ENCODE peak calls at places on chromosomes 7 and 10, in nine cellular contexts. P is lower lobe of right lung, U is Panc1, X is right lobe of liver, L is OCI-LY7, O is heart right ventricle, B is suprapubic skin, D is IMR-90, V is DND-41. M is an unnamed sample.

GRCh38 chr7:137146012-137146455 is 197.5 kb downstream of the PTN start:
- DNase-seq in L (no peak), X (no peak), O (no peak), P (no peak), U (no peak), D (peak; percentile 95), B (no peak), V (no peak), M (peak; percentile 73)

GRCh38 chr7:141045126-141045841 is 28.6 kb upstream of the TMEM178B start:
- DNase-seq in B (no peak), V (no peak), U (no peak), X (no peak), L (no peak), O (no peak), P (no peak), D (peak; percentile 29), M (peak; percentile 16)

GRCh38 chr7:115940462-115941060 is 90.0 kb downstream of the TFEC start:
- DNase-seq in U (no peak), O (no peak), P (no peak), L (no peak), B (no peak), X (no peak), V (no peak), D (no peak), M (no peak)

GRCh38 chr10:24331457-24331856 is 122.5 kb downstream of the KIAA1217 start:
- DNase-seq in X (no peak), O (peak; percentile 20), D (peak; percentile 35), L (no peak), P (peak; percentile 51), U (no peak), V (no peak), B (peak; percentile 69), M (peak; percentile 39)

GRCh38 chr10:72243822-72244437 is 27.9 kb upstream of the ASCC1 start:
- DNase-seq in B (peak; percentile 85), L (no peak), U (no peak), O (peak; percentile 38), P (peak; percentile 56), D (peak; percentile 90), V (no peak), X (peak; percentile 27), M (peak; percentile 98)

GRCh38 chr7:55185941-55186609 is 167.3 kb downstream of the EGFR start:
- DNase-seq in L (no peak), V (no peak), X (no peak), P (no peak), U (peak; percentile 94), B (no peak), O (no peak), D (peak; percentile 96), M (peak; percentile 68)

GRCh38 chr7:40760997-40761396 is 626.2 kb downstream of the SUGCT start:
- DNase-seq in O (no peak), D (no peak), L (no peak), X (peak; percentile 64), P (no peak), U (no peak), B (no peak), V (no peak), M (no peak)

GRCh38 chr7:36735172-36735571 is 10.9 kb upstream of the AOAH start:
- DNase-seq in P (no peak), B (no peak), D (no peak), V (no peak), O (no peak), X (no peak), L (no peak), U (no peak), M (no peak)

GRCh38 chr10:78177431-78178185 is 143.9 kb downstream of the RPS24 start:
- DNase-seq in U (no peak), D (no peak), P (no peak), V (no peak), O (no peak), L (no peak), B (peak; percentile 22), X (no peak), M (no peak)

GRCh38 chr10:111347386-111348005 is 270.7 kb downstream of the ADRA2A start:
- DNase-seq in L (no peak), O (no peak), B (no peak), V (no peak), P (no peak), U (no peak), D (no peak), X (no peak), M (no peak)

GRCh38 chr10:64505496-64505895 is 984.3 kb downstream of the REEP3 start:
- DNase-seq in V (no peak), U (no peak), B (no peak), O (no peak), X (no peak), D (no peak), P (no peak), L (no peak), M (no peak)

GRCh38 chr7:150962743-150963399 is 15.2 kb downstream of the KCNH2 start:
- DNase-seq in L (peak; percentile 72), O (peak; percentile 70), V (peak; percentile 49), U (no peak), X (no peak), B (no peak), D (peak; percentile 37), P (peak; percentile 66), M (peak; percentile 61)

GRCh38 chr7:101066858-101067227 is 18.4 kb upstream of the TRIM56 start:
- DNase-seq in O (no peak), V (no peak), P (peak; percentile 18), L (no peak), U (no peak), D (no peak), X (no peak), B (no peak), M (no peak)

GRCh38 chr7:135541029-135541428 is 16.7 kb upstream of the NUP205 start:
- DNase-seq in B (no peak), O (no peak), V (no peak), D (no peak), X (no peak), P (no peak), U (no peak), L (no peak), M (no peak)
- H3K4me1 ChIP-seq in B (no peaks in the 10 kb centered on the region), O (no peaks in the 10 kb centered on the region), V (no peaks in the 10 kb centered on the region), D (no peaks in the 10 kb centered on the region), X (no peaks in the 10 kb centered on the region), P (no peaks in the 10 kb centered on the region), U (no peaks in the 10 kb centered on the region), L (no peaks in the 10 kb centered on the region), M (no peaks in the 10 kb centered on the region)

GRCh38 chr10:11609492-11610093 is 1.9 kb downstream of the USP6NL start:
- DNase-seq in D (no peak), L (peak; percentile 53), O (no peak), B (no peak), P (no peak), V (no peak), U (no peak), X (no peak), M (no peak)
- H3K4me3 ChIP-seq in D (no peak overlapping the region), L (peak overlapping the region; percentile 81), O (peak overlapping the region; percentile 96), B (peak overlapping the region; percentile 99), P (peak overlapping the region; percentile 76), V (no peak overlapping the region), U (peak overlapping the region; percentile 79), X (no peak overlapping the region), M (peak overlapping the region; percentile 98)

DNA sequence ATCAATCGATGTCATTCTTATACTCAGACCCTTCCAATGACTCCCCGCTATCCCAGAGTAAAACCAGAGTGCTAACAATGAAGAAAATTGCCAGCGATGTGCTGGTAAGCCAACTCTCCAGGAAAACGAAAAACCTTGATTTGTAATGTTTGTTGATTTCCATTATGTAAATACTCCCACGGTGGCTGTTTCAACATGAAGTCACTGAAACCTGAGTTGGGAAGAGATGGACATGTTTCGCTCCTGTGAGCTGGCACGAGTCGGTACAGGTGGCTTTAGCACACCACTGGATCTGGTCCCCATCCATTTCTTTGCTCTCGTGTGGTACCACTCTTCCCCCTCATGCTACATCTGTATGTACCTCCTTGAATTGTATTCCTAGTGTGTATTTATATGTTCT is 52.9 kb downstream of the AP3M1 start:
- DNase-seq in L (no peak), X (peak; percentile 70), V (no peak), U (no peak), P (no peak), O (no peak), D (peak; percentile 29), B (no peak), M (no peak)
- H3K36me3 ChIP-seq in L (peaks cover 75% of the 10 kb centered on the region), X (peaks cover 25% of the 10 kb centered on the region), V (no peaks in the 10 kb centered on the region), U (peaks cover 72% of the 10 kb centered on the region), P (peaks cover 98% of the 10 kb centered on the region), O (peaks cover 3% of the 10 kb centered on the region), D (peaks cover 77% of the 10 kb centered on the region), B (peaks cover 91% of the 10 kb centered on the region), M (peaks cover 95% of the 10 kb centered on the region)

GRCh38 chr7:84188811-84189405 is 5.7 kb downstream of the SEMA3A start:
- DNase-seq in X (no peak), O (no peak), U (no peak), D (peak; percentile 32), B (no peak), L (no peak), P (no peak), V (no peak), M (peak; percentile 49)
- H3K4me1 ChIP-seq in X (no peaks in the 10 kb centered on the region), O (no peaks in the 10 kb centered on the region), U (peaks cover 22% of the 10 kb centered on the region), D (peaks cover 9% of the 10 kb centered on the region), B (no peaks in the 10 kb centered on the region), L (no peaks in the 10 kb centered on the region), P (peaks cover 10% of the 10 kb centered on the region), V (no peaks in the 10 kb centered on the region), M (peaks cover 32% of the 10 kb centered on the region)